ENCODE peak calls at places on chromosome 19, in four cellular contexts. E is HepG2, O is K562, S is GM12878. N is an unnamed sample.

GRCh38 chr19:19659646-19660245 is 3.7 kb downstream of the ATP13A1 start:
- DNase-seq in E (no peak), O (no peak), S (no peak), N (no peak)

GRCh38 chr19:48290341-48290922 is 20.6 kb downstream of the ZNF114 start:
- DNase-seq in E (no peak), O (no peak), S (no peak), N (peak; percentile 81)

GRCh38 chr19:11587302-11587972 is 9.8 kb upstream of the ZNF627 start:
- DNase-seq in E (peak; percentile 47), O (peak; percentile 87), S (no peak), N (peak; percentile 88)

GRCh38 chr19:49672131-49672919 is 4.7 kb upstream of the PRMT1 start:
- DNase-seq in E (peak; percentile 92), O (peak; percentile 91), S (no peak), N (peak; percentile 94)

GRCh38 chr19:31262673-31263308 is 86.4 kb downstream of the TSHZ3 start:
- DNase-seq in E (no peak), O (no peak), S (no peak), N (no peak)

GRCh38 chr19:21045028-21045427 is 24.6 kb downstream of the ZNF430 start:
- DNase-seq in E (no peak), O (no peak), S (no peak), N (no peak)

GRCh38 chr19:28878862-28879566 is 333.9 kb downstream of the UQCRFS1 start:
- DNase-seq in E (peak; percentile 52), O (peak; percentile 80), S (no peak), N (peak; percentile 76)

GRCh38 chr19:8367327-8368001 is 3.5 kb downstream of the ANGPTL4 start:
- DNase-seq in E (no peak), O (peak; percentile 57), S (no peak), N (peak; percentile 74)

GRCh38 chr19:48896191-48896720 is 2.3 kb downstream of the TULP2 start:
- DNase-seq in E (no peak), O (peak; percentile 80), S (no peak), N (peak; percentile 90)

GRCh38 chr19:58386166-58386575 is 898 bp upstream of the RPS5 start:
- DNase-seq in E (no peak), O (no peak), S (no peak), N (no peak)

GRCh38 chr19:37817180-37817911 is 38.0 kb upstream of the ZNF573 start:
- DNase-seq in E (no peak), O (peak; percentile 5), S (no peak), N (peak; percentile 95)

GRCh38 chr19:56272448-56272847 is at the start of gene EDDM13:
- DNase-seq in E (no peak), O (no peak), S (no peak), N (no peak)

GRCh38 chr19:43476606-43477005 is 11.2 kb upstream of the LYPD3 start:
- DNase-seq in E (no peak), O (no peak), S (no peak), N (no peak)

GRCh38 chr19:33110201-33110910 is 21.6 kb upstream of the WDR88 start:
- DNase-seq in E (no peak), O (no peak), S (no peak), N (no peak)

DNA sequence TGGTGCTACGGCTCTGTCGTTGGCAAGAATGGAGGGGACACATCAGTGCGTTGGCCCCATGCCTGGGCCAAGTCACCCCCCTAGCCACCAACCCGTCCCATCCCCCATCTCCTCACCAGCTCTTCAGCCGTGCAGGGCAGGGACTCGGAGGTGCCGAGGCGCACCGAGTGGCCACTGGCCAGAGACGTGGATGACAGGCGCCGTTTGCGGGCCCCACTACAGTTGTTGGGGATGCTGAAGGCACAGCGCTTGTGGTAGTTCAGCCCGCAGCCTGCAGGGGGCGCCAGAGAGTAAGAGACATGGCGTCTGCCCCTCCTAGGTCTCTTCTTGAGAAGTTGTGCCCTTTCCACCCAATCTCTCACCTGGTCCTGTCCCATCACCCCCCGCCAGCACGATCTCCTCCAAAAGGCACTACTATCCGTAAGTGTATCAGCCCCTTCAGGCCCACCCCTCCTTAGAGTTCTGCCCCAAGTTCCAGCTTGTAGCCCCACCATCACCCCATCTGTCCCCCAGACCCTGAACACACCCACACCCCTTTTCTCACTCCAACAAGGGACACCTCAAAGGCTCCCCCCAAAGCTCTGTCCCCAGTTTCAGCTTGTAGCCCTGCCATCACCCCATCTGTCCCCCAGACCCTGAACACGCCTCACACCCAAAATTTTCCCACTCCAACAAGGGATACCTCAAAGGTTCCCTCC is 12.4 kb downstream of the PRKD2 start:
- DNase-seq in E (peak; percentile 29), O (peak; percentile 84), S (no peak), N (peak; percentile 96)
- TF ChIP-seq NR2C2 in E (no peak), O (no peak), S (no peak), N (no peak)

GRCh38 chr19:5627395-5627904 is 4.6 kb downstream of the SAFB start:
- DNase-seq in E (no peak), O (peak; percentile 90), S (peak; percentile 48), N (peak; percentile 26)

GRCh38 chr19:5632241-5632612 is 9.3 kb downstream of the SAFB start:
- DNase-seq in E (no peak), O (no peak), S (no peak), N (no peak)

GRCh38 chr19:5631511-5632240 is 8.8 kb downstream of the SAFB start:
- DNase-seq in E (no peak), O (no peak), S (no peak), N (no peak)

GRCh38 chr19:5628470-5628869 is 5.6 kb downstream of the SAFB start:
- DNase-seq in E (no peak), O (no peak), S (no peak), N (no peak)

DNA sequence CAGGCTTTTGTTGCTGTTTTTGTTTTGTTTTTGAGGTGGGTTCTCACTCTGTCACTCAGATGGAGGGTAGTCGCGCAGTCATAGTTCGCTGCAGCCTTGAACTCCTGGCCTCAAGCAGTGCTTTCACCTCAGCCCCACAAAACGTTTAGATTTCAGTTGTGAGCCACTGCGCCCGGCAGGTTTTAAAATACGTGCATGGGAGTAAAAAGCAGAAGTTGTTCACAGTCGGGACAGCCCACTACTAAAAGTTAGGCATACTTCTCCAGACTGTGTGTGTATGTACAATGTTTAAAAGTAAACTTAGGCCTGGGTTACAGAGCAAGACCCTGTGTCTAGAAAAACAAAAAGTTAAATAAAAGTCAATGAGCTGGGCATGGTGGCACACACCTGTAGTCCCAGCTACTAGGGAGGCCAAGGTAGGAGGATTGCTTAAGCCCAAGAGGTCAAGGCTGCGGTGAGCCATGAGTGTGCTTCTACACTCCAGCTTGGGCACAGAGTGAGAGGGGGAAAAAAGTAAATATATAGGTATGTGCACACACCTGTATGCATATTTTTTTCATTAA is 6.1 kb downstream of the SAFB start:
- DNase-seq in E (no peak), O (no peak), S (no peak), N (no peak)
- TF ChIP-seq NR2C2 in E (peak; percentile 36), O (no peak), S (no peak), N (no peak)

GRCh38 chr19:2923510-2923909 is 21.3 kb downstream of the ZNF77 start:
- DNase-seq in E (peak; percentile 21), O (no peak), S (no peak), N (no peak)

GRCh38 chr19:2917275-2918184 is 16.8 kb downstream of the ZNF57 start:
- DNase-seq in E (no peak), O (no peak), S (no peak), N (no peak)

GRCh38 chr19:2926341-2927031 is 18.3 kb downstream of the ZNF77 start:
- DNase-seq in E (no peak), O (no peak), S (no peak), N (no peak)

GRCh38 chr19:2927032-2927430 is 17.7 kb downstream of the ZNF77 start:
- DNase-seq in E (no peak), O (no peak), S (no peak), N (no peak)

DNA sequence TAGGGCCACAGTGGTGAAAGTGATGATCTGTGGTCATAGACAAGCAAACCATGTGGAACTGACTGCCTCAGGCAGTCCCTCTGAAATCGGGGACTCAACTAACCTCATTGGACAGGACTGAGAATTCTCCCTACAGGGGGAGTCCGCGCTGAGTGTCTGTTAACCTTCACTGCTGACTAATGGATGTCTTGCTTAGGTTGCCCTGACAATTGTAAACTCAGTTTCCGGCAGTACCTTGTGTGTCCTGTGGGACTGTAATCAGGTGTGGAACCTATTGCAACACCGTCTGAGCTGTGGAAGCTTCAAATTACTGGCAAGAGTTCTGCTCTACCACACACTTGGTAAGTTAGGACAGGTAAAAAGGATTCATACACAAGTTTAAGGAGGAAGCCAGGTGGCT is 21.8 kb downstream of the ZNF77 start:
- DNase-seq in E (peak; percentile 52), O (peak; percentile 41), S (no peak), N (no peak)
- TF ChIP-seq NR2C2 in E (no peak), O (no peak), S (no peak), N (no peak)

DNA sequence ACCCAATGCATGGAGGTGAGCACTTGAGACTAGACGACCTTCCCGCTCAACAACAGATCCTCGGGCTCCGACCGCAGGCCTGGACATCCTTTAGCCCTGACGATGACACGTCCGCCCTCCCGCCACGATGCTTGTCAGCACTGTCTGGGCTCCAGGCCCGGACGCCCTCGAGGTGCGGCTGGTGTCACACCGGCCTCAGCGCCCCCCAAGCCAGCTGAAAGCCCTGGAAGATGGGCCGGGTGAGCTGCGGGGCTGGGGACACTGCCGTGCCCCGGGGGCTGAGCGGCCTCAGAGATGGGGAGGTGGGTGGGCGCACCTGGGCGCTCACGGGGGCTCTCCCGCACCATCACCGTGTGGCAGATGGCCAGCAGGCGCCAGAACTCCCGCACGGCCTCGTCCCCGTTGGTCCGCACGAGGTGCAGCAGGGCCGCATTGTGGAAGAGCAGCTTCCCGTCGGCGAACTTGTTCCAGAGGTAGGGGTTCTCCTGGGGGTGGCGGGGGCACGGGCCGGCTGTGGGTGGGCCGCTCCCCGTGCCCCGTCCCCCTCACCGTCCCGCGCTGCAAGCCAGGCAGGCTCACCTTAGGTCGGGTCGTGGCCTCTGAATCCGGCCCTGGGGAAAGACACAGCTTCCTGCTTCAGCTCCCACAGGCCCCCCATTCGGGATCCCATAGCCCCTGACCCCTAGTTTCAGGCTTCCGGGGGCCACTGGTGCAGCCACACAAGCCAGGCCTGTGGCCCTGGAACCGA is 15.5 kb downstream of the ATP8B3 start:
- DNase-seq in E (no peak), O (no peak), S (no peak), N (no peak)
- TF ChIP-seq NR2C2 in E (no peak), O (no peak), S (no peak), N (no peak)